ENCODE peak calls at places on chromosomes 6 and 20, in four cellular contexts. One of them, this sample, is unnamed.

GRCh38 chr20:35515949-35516645 is 13.4 kb downstream of the C20orf173 start:
- DNase-seq in neural crest cell: no peak
- DNase-seq in T-cell: no peak
- DNase-seq in H1: no peak
- DNase-seq in this sample: no peak

GRCh38 chr6:40841721-40842120 is 197.3 kb downstream of the UNC5CL start:
- DNase-seq in neural crest cell: no peak
- DNase-seq in T-cell: no peak
- DNase-seq in H1: no peak
- DNase-seq in this sample: no peak

GRCh38 chr6:111989743-111990142 is 64.2 kb upstream of the CCN6 start:
- DNase-seq in neural crest cell: no peak
- DNase-seq in T-cell: peak; percentile 43
- DNase-seq in H1: no peak
- DNase-seq in this sample: peak; percentile 78

GRCh38 chr20:59515013-59515905 is 89.1 kb upstream of the PHACTR3 start:
- DNase-seq in neural crest cell: peak; percentile 92
- DNase-seq in T-cell: no peak
- DNase-seq in H1: no peak
- DNase-seq in this sample: no peak

GRCh38 chr20:6091661-6092060 is 31.2 kb downstream of the FERMT1 start:
- DNase-seq in neural crest cell: no peak
- DNase-seq in T-cell: no peak
- DNase-seq in H1: no peak
- DNase-seq in this sample: no peak

GRCh38 chr20:58088105-58088504 is 140.3 kb downstream of the ANKRD60 start:
- DNase-seq in neural crest cell: no peak
- DNase-seq in T-cell: no peak
- DNase-seq in H1: no peak
- DNase-seq in this sample: no peak

GRCh38 chr6:26088344-26088743 is 1.1 kb downstream of the HFE start:
- DNase-seq in neural crest cell: no peak
- DNase-seq in T-cell: no peak
- DNase-seq in H1: no peak
- DNase-seq in this sample: no peak

GRCh38 chr6:49087372-49087771 is 375.7 kb downstream of the MMUT start:
- DNase-seq in neural crest cell: no peak
- DNase-seq in T-cell: no peak
- DNase-seq in H1: no peak
- DNase-seq in this sample: no peak

GRCh38 chr6:54722328-54722727 is 124.2 kb upstream of the FAM83B start:
- DNase-seq in neural crest cell: no peak
- DNase-seq in T-cell: no peak
- DNase-seq in H1: no peak
- DNase-seq in this sample: no peak

GRCh38 chr6:142011156-142011555 is 121.6 kb upstream of the GJE1 start:
- DNase-seq in neural crest cell: no peak
- DNase-seq in T-cell: no peak
- DNase-seq in H1: no peak
- DNase-seq in this sample: no peak

GRCh38 chr6:121533321-121533841 is 97.9 kb downstream of the GJA1 start:
- DNase-seq in neural crest cell: no peak
- DNase-seq in T-cell: no peak
- DNase-seq in H1: no peak
- DNase-seq in this sample: no peak

GRCh38 chr6:144712541-144712940 is 427.4 kb downstream of the UTRN start:
- DNase-seq in neural crest cell: no peak
- DNase-seq in T-cell: no peak
- DNase-seq in H1: no peak
- DNase-seq in this sample: no peak

GRCh38 chr20:45823949-45824835 is 2.9 kb downstream of the TNNC2 start:
- DNase-seq in neural crest cell: no peak
- DNase-seq in T-cell: peak; percentile 24
- DNase-seq in H1: peak; percentile 53
- DNase-seq in this sample: peak; percentile 29

GRCh38 chr20:7392551-7392950 is 547.7 kb downstream of the HAO1 start:
- DNase-seq in neural crest cell: no peak
- DNase-seq in T-cell: no peak
- DNase-seq in H1: no peak
- DNase-seq in this sample: no peak

GRCh38 chr20:63639093-63639860 is 12.4 kb upstream of the GMEB2 start:
- DNase-seq in neural crest cell: no peak
- DNase-seq in T-cell: peak; percentile 87
- DNase-seq in H1: no peak
- DNase-seq in this sample: no peak

GRCh38 chr20:34872604-34873224 is at the start of gene GGT7:
- DNase-seq in neural crest cell: peak; percentile 92
- DNase-seq in T-cell: peak; percentile 78
- DNase-seq in H1: peak; percentile 60
- DNase-seq in this sample: peak; percentile 86

GRCh38 chr6:96836579-96837137 is 619 bp downstream of the GPR63 start:
- DNase-seq in neural crest cell: peak; percentile 8
- DNase-seq in T-cell: no peak
- DNase-seq in H1: no peak
- DNase-seq in this sample: no peak

GRCh38 chr20:3209946-3210317 is 634 bp downstream of the ITPA start:
- DNase-seq in neural crest cell: no peak
- DNase-seq in T-cell: no peak
- DNase-seq in H1: no peak
- DNase-seq in this sample: no peak

GRCh38 chr6:32941412-32941784 is 570 bp upstream of the HLA-DMB start:
- DNase-seq in neural crest cell: no peak
- DNase-seq in T-cell: peak; percentile 29
- DNase-seq in H1: no peak
- DNase-seq in this sample: peak; percentile 52

GRCh38 chr20:16803965-16804792 is 56.0 kb downstream of the OTOR start:
- DNase-seq in neural crest cell: peak; percentile 80
- DNase-seq in T-cell: no peak
- DNase-seq in H1: peak; percentile 25
- DNase-seq in this sample: no peak

GRCh38 chr6:112503210-112503609 is 156.1 kb downstream of the RFPL4B start:
- DNase-seq in neural crest cell: peak; percentile 48
- DNase-seq in T-cell: no peak
- DNase-seq in H1: no peak
- DNase-seq in this sample: no peak

GRCh38 chr6:41878961-41879405 is 16.2 kb downstream of the USP49 start:
- DNase-seq in neural crest cell: no peak
- DNase-seq in T-cell: no peak
- DNase-seq in H1: no peak
- DNase-seq in this sample: no peak

GRCh38 chr6:134171517-134171916 is 119.1 kb upstream of the SLC2A12 start:
- DNase-seq in neural crest cell: no peak
- DNase-seq in T-cell: no peak
- DNase-seq in H1: no peak
- DNase-seq in this sample: no peak

This sample was measured in naive thymus-derived CD4-positive, alpha-beta T cell.